ENCODE peak calls at places on chromosome X, in eight cellular contexts. O, K, R, Q, U, E, B and X are unnamed samples.
A peak's percentile ranks its signal among the peaks of the same experiment; 100 is the strongest.

GRCh38 chrX:74383611-74384010 is 37.7 kb upstream of the SLC16A2 start:
- DNase-seq in E (no peak), Q (peak; percentile 1), U (no peak), B (peak; percentile 69), K (peak; percentile 3), O (peak; percentile 72), R (no peak), X (peak; percentile 6)

GRCh38 chrX:7127058-7127457 is 20.5 kb upstream of the STS start:
- DNase-seq in Q (no peak), U (no peak), O (no peak), K (no peak), R (no peak), B (no peak), E (no peak), X (no peak)

GRCh38 chrX:107684956-107685385 is 56.7 kb downstream of the PRPS1 start:
- DNase-seq in R (peak; percentile 85), O (peak; percentile 52), Q (peak; percentile 4), B (peak; percentile 80), K (no peak), U (no peak), E (peak; percentile 80), X (no peak)

GRCh38 chrX:53237056-53237455 is 12.0 kb upstream of the KDM5C start:
- DNase-seq in O (no peak), Q (no peak), R (no peak), U (no peak), E (no peak), B (no peak), K (no peak), X (no peak)

GRCh38 chrX:73768886-73769285 is 205.9 kb downstream of the CHIC1 start:
- DNase-seq in K (no peak), U (no peak), E (no peak), O (no peak), R (no peak), B (no peak), Q (no peak), X (no peak)

GRCh38 chrX:101359966-101360365 is 11.4 kb upstream of the TIMM8A start:
- DNase-seq in O (peak; percentile 34), R (no peak), Q (no peak), E (no peak), B (no peak), K (no peak), U (no peak), X (no peak)

GRCh38 chrX:35726176-35726575 is 72.0 kb upstream of the MAGEB16 start:
- DNase-seq in R (no peak), B (no peak), E (no peak), K (no peak), O (no peak), Q (no peak), U (no peak), X (no peak)

GRCh38 chrX:2595258-2595657 is 94.5 kb upstream of the DHRSX start:
- DNase-seq in O (peak; percentile 84), B (no peak), R (no peak), Q (no peak), E (no peak), U (no peak), K (no peak), X (no peak)

GRCh38 chrX:39854772-39855747 is 242.7 kb downstream of the BCOR start:
- DNase-seq in R (no peak), B (no peak), U (no peak), E (peak; percentile 50), O (no peak), K (no peak), Q (no peak), X (no peak)

GRCh38 chrX:20374866-20375530 is 108.3 kb upstream of the RPS6KA3 start:
- DNase-seq in U (no peak), K (no peak), E (no peak), Q (no peak), B (no peak), O (no peak), R (no peak), X (no peak)

GRCh38 chrX:80388206-80388605 is 32.0 kb upstream of the TENT5D start:
- DNase-seq in B (no peak), R (no peak), O (no peak), K (peak; percentile 0), E (no peak), Q (no peak), U (no peak), X (no peak)

GRCh38 chrX:50927127-50927526 is 16.6 kb downstream of the BMP15 start:
- DNase-seq in E (no peak), B (no peak), K (no peak), Q (no peak), U (no peak), O (no peak), R (no peak), X (no peak)

GRCh38 chrX:13219990-13220764 is 99.7 kb downstream of the ATXN3L start:
- DNase-seq in E (no peak), B (no peak), Q (no peak), R (no peak), U (no peak), K (no peak), O (no peak), X (no peak)

GRCh38 chrX:44244008-44244407 is 99.5 kb downstream of the EFHC2 start:
- DNase-seq in E (no peak), U (no peak), B (peak; percentile 24), O (peak; percentile 52), Q (no peak), K (no peak), R (no peak), X (no peak)

GRCh38 chrX:97060019-97060418 is 176.3 kb downstream of the RPA4 start:
- DNase-seq in B (peak; percentile 40), U (no peak), O (no peak), R (no peak), Q (no peak), E (no peak), K (no peak), X (no peak)

GRCh38 chrX:110414273-110414672 is 55.6 kb downstream of the RTL9 start:
- DNase-seq in B (no peak), R (no peak), Q (no peak), U (no peak), E (no peak), O (no peak), K (no peak), X (no peak)

GRCh38 chrX:119654112-119654531 is 38.8 kb downstream of the SEPTIN6 start:
- DNase-seq in O (peak; percentile 69), B (peak; percentile 58), K (no peak), Q (peak; percentile 28), R (no peak), E (no peak), U (no peak), X (no peak)

GRCh38 chrX:13762015-13762414 is 27.5 kb downstream of the OFD1 start:
- DNase-seq in U (no peak), Q (no peak), O (no peak), R (no peak), B (no peak), K (no peak), E (no peak), X (no peak)

GRCh38 chrX:22534643-22535042 is 261.9 kb downstream of the CBLL2 start:
- DNase-seq in U (no peak), R (no peak), K (peak; percentile 24), Q (no peak), O (peak; percentile 87), B (no peak), E (peak; percentile 60), X (no peak)

GRCh38 chrX:41923925-41924693 is 755 bp upstream of the CASK start:
- DNase-seq in R (no peak), U (no peak), E (no peak), K (no peak), Q (no peak), O (peak; percentile 51), B (peak; percentile 45), X (peak; percentile 26)

GRCh38 chrX:83916525-83916924 is 55.6 kb downstream of the CYLC1 start:
- DNase-seq in B (peak; percentile 71), O (peak; percentile 0), Q (no peak), R (no peak), E (no peak), K (no peak), U (no peak), X (no peak)

GRCh38 chrX:123920065-123920785 is 41.3 kb upstream of the STAG2 start:
- DNase-seq in U (no peak), K (no peak), E (no peak), O (peak; percentile 54), B (no peak), Q (no peak), R (no peak), X (no peak)

GRCh38 chrX:19744231-19744630 is 143.2 kb downstream of the SH3KBP1 start:
- DNase-seq in K (no peak), E (no peak), R (no peak), O (no peak), U (no peak), Q (no peak), B (no peak), X (no peak)

GRCh38 chrX:114500622-114501021 is 83.3 kb upstream of the HTR2C start:
- DNase-seq in K (no peak), R (no peak), U (no peak), Q (no peak), B (no peak), O (no peak), E (no peak), X (no peak)

GRCh38 chrX:36431819-36432218 is 512.3 kb downstream of the CFAP47 start:
- DNase-seq in B (no peak), Q (no peak), E (no peak), U (no peak), K (peak; percentile 2), R (no peak), O (no peak), X (no peak)

GRCh38 chrX:84336646-84337045 is 148.6 kb upstream of the RPS6KA6 start:
- DNase-seq in E (no peak), B (no peak), R (no peak), U (no peak), K (no peak), Q (no peak), O (no peak), X (no peak)

GRCh38 chrX:53073115-53073581 is 9.0 kb upstream of the TSPYL2 start:
- DNase-seq in R (peak; percentile 38), E (no peak), Q (no peak), B (peak; percentile 82), O (no peak), U (no peak), K (no peak), X (no peak)

GRCh38 chrX:9171841-9172240 is 137.9 kb upstream of the FAM9B start:
- DNase-seq in R (no peak), B (no peak), U (no peak), K (peak; percentile 8), E (no peak), O (peak; percentile 90), Q (no peak), X (no peak)

GRCh38 chrX:109886122-109886761 is 116.7 kb upstream of the TMEM164 start:
- DNase-seq in B (peak; percentile 80), K (no peak), E (no peak), U (no peak), Q (no peak), O (peak; percentile 72), R (no peak), X (no peak)

GRCh38 chrX:19097553-19097952 is 24.7 kb downstream of the ADGRG2 start:
- DNase-seq in U (no peak), K (no peak), R (no peak), Q (no peak), O (no peak), E (no peak), B (no peak), X (no peak)

GRCh38 chrX:68728186-68728585 is 80.7 kb downstream of the STARD8 start:
- DNase-seq in U (no peak), K (no peak), E (no peak), Q (no peak), R (no peak), B (no peak), O (no peak), X (no peak)